ENCODE peak calls at places on chromosomes 13 and 19, in six cellular contexts. P is K562, X is HepG2, T is H1, V is SK-N-SH, L is GM12878. F is an unnamed sample.
A peak's percentile ranks its signal among the peaks of the same experiment; 100 is the strongest.

GRCh38 chr13:31054632-31055031 is 107.1 kb downstream of the HSPH1 start:
- DNase-seq in V (no peak), L (no peak), P (no peak), X (no peak), T (no peak), F (no peak)

GRCh38 chr13:52984881-52985363 is 43.7 kb upstream of the OLFM4 start:
- DNase-seq in L (no peak), T (no peak), X (no peak), P (no peak), V (peak; percentile 20), F (no peak)

GRCh38 chr13:59684105-59684504 is 479.6 kb downstream of the DIAPH3 start:
- DNase-seq in P (no peak), V (no peak), X (no peak), T (no peak), L (no peak), F (no peak)

GRCh38 chr19:10158485-10158884 is 36.3 kb downstream of the DNMT1 start:
- DNase-seq in T (no peak), L (no peak), P (no peak), X (no peak), V (no peak), F (no peak)

GRCh38 chr13:20360835-20361412 is 128.8 kb upstream of the GJB6 start:
- DNase-seq in P (no peak), V (no peak), L (no peak), T (no peak), X (no peak), F (no peak)

GRCh38 chr19:11574689-11575088 is 2.8 kb downstream of the ACP5 start:
- DNase-seq in T (no peak), X (no peak), L (no peak), V (no peak), P (no peak), F (no peak)

GRCh38 chr19:19410553-19411550 is 5.4 kb downstream of the GATAD2A start:
- DNase-seq in T (no peak), X (no peak), P (no peak), V (no peak), L (no peak), F (no peak)

GRCh38 chr19:12833747-12834417 is 497 bp downstream of the RTBDN start:
- DNase-seq in L (no peak), V (peak; percentile 90), P (peak; percentile 81), X (no peak), T (no peak), F (no peak)

GRCh38 chr13:112711528-112712265 is 21.9 kb downstream of the ATP11A start:
- DNase-seq in P (peak; percentile 88), L (no peak), V (no peak), X (peak; percentile 76), T (peak; percentile 86), F (no peak)

GRCh38 chr13:98141938-98142426 is 912 bp upstream of the FARP1 start:
- DNase-seq in V (peak; percentile 17), L (no peak), P (no peak), T (no peak), X (no peak), F (peak; percentile 4)

GRCh38 chr19:58182577-58182988 is 278 bp upstream of the ZNF274 start:
- DNase-seq in V (peak; percentile 90), P (peak; percentile 97), T (no peak), L (no peak), X (no peak), F (peak; percentile 94)

GRCh38 chr13:37414667-37415066 is 183.9 kb downstream of the POSTN start:
- DNase-seq in T (no peak), P (no peak), V (no peak), L (no peak), X (no peak), F (no peak)

GRCh38 chr19:51016798-51017683 is 2.5 kb downstream of the KLK10 start:
- DNase-seq in X (peak; percentile 31), T (peak; percentile 75), L (no peak), P (peak; percentile 83), V (peak; percentile 83), F (no peak)

GRCh38 chr19:39997595-39998216 is 846 bp downstream of the ZNF546 start:
- DNase-seq in V (peak; percentile 37), P (no peak), T (no peak), X (peak; percentile 12), L (no peak), F (no peak)

GRCh38 chr19:17676295-17676694 is 11.9 kb downstream of the UNC13A start:
- DNase-seq in X (no peak), P (no peak), T (no peak), V (no peak), L (no peak), F (no peak)

GRCh38 chr13:46679369-46680180 is 117.4 kb downstream of the ESD start:
- DNase-seq in P (no peak), X (peak; percentile 9), T (no peak), L (peak; percentile 53), V (peak; percentile 64), F (no peak)

GRCh38 chr19:23310729-23311211 is 60.6 kb upstream of the ZNF724 start:
- DNase-seq in L (no peak), V (no peak), P (no peak), X (no peak), T (no peak), F (no peak)

GRCh38 chr19:30564551-30565011 is 192.4 kb downstream of the ZNF536 start:
- DNase-seq in V (no peak), L (no peak), P (no peak), T (no peak), X (no peak), F (no peak)

GRCh38 chr13:25114220-25114619 is 18.3 kb downstream of the PABPC3 start:
- DNase-seq in V (peak; percentile 71), P (peak; percentile 54), L (peak; percentile 56), X (peak; percentile 62), T (peak; percentile 77), F (peak; percentile 27)

GRCh38 chr13:38519229-38519910 is 167.5 kb upstream of the FREM2 start:
- DNase-seq in V (no peak), L (no peak), X (no peak), T (peak; percentile 31), P (no peak), F (no peak)

GRCh38 chr13:96089749-96090239 is at the start of gene HS6ST3:
- DNase-seq in P (peak; percentile 6), T (peak; percentile 38), V (peak; percentile 79), X (no peak), L (no peak), F (no peak)

GRCh38 chr19:48393559-48394330 is at the start of gene GRIN2D:
- DNase-seq in V (peak; percentile 78), X (no peak), T (no peak), P (peak; percentile 38), L (no peak), F (no peak)

GRCh38 chr19:29499921-29500590 is 25.7 kb upstream of the VSTM2B start:
- DNase-seq in P (no peak), X (no peak), T (no peak), L (no peak), V (no peak), F (no peak)

GRCh38 chr19:55544776-55545439 is 435 bp downstream of the SBK3 start:
- DNase-seq in V (no peak), T (no peak), L (no peak), X (peak; percentile 35), P (peak; percentile 91), F (no peak)

GRCh38 chr13:82747331-82747730 is 1134.9 kb downstream of the SLITRK1 start:
- DNase-seq in T (no peak), P (no peak), L (no peak), X (no peak), V (no peak), F (no peak)

GRCh38 chr19:42316223-42317211 is 3.4 kb downstream of the TMEM145 start:
- DNase-seq in L (peak; percentile 25), X (peak; percentile 46), P (no peak), V (peak; percentile 36), T (no peak), F (peak; percentile 50)
- TF ChIP-seq GABPA in L (no peak), X (peak; percentile 50), P (peak; percentile 81), V (no peak), T (no peak), F (peak; percentile 39)

GRCh38 chr19:6862673-6863078 is 24.7 kb upstream of the ADGRE1 start:
- DNase-seq in V (peak; percentile 65), P (peak; percentile 77), L (peak; percentile 80), T (peak; percentile 49), X (peak; percentile 83), F (peak; percentile 69)
- H3K4me3 ChIP-seq in V (no peak overlapping the region), P (no peak overlapping the region), L (peak overlapping the region; percentile 67), T (no peak overlapping the region), X (no peak overlapping the region), F (no peak overlapping the region)

DNA sequence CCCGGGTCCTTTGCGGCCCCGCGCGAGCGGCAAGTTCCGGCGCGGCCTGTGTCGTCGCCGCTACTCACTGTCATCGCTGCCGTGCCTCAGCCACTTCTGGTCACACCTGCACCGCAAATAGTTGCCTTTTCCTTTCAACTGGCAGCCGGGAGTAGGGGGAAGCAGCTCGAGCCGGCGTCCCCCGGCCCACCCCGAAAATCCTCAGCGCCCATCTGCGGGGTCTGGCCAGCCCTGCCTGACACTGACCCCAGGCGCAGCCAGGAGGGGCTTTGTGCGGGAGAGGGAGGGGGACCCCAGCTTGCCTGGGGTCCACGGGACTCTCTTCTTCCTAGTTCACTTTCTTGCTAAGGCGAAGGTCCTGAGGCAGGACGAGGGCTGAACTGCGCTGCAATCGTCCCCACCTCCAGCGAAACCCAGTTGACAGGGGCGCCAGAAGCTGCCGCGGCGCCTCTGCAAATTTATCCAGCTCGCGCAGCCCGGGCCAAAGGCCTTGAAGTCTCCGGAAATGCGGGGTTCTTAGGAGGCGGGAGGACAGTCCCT is 1.7 kb downstream of the PDX1 start:
- DNase-seq in T (no peak), P (no peak), V (peak; percentile 34), X (no peak), L (no peak), F (no peak)
- TF ChIP-seq GABPA in T (no peak), P (no peak), V (no peak), X (no peak), L (no peak), F (no peak)

GRCh38 chr19:46426035-46426505 is 2.7 kb downstream of the PNMA8C start:
- DNase-seq in V (no peak), L (no peak), X (peak; percentile 58), P (no peak), T (no peak), F (no peak)

GRCh38 chr19:46427518-46427917 is 1.2 kb downstream of the PNMA8C start:
- DNase-seq in P (no peak), X (no peak), T (no peak), V (no peak), L (no peak), F (no peak)

GRCh38 chr19:46428278-46429141 is at the start of gene PNMA8C:
- DNase-seq in X (no peak), L (no peak), P (peak; percentile 70), T (no peak), V (peak; percentile 91), F (peak; percentile 31)

GRCh38 chr19:46429999-46430398 is 1.3 kb upstream of the PNMA8C start:
- DNase-seq in T (no peak), V (no peak), P (no peak), L (no peak), X (no peak), F (no peak)

DNA sequence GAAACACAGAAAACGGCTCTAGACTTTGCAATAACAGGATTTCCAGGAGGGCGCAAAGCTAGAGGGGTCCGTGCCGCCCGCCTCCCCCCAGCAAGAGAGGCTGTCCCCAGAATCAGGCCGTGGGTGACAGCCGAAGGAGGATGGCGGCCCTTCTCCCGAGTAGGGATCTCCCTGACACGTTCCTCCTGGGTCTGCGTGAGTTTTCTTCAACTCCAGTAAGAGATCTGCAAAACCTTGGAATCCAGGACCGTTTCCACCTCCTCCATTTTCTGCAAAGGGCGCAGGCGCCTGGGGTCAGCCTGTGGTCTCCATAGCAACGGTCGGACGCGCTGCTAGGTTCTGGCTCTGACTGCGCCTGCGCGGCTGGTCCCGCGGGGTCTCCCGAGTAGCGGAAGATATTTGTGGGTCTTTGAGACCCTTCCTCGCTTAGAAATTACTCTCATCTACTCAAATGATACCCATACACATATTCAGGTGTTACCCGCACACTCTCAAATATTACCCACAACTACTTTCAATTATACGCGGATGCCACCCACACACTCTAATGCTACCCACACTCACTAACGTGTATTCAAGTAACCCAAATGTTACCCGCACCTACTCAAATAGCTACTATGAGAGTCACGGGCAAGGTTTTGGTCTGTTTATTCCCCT is 2.1 kb downstream of the PNMA8C start:
- DNase-seq in L (no peak), X (peak; percentile 71), P (peak; percentile 84), V (peak; percentile 94), T (no peak), F (no peak)
- H3K4me3 ChIP-seq in L (peak overlapping the region; percentile 62), X (peak overlapping the region; percentile 59), P (no peak overlapping the region), V (peak overlapping the region; percentile 66), T (peak overlapping the region; percentile 79), F (no peak overlapping the region)

F was measured in HL-60.